ENCODE peak calls at places on chromosomes 2 and 18, in four cellular contexts. L is HepG2, S is K562, W is WTC11. C is an unnamed sample.

GRCh38 chr2:235496239-235496621 is 2.4 kb downstream of the AGAP1 start:
- DNase-seq in W (no peak), L (no peak), S (no peak), C (no peak)

GRCh38 chr2:102796337-102796736 is 34.5 kb downstream of the TMEM182 start:
- DNase-seq in S (no peak), W (no peak), L (peak), C (no peak)

GRCh38 chr2:236947896-236948295 is 137.8 kb upstream of the COPS8 start:
- DNase-seq in S (no peak), W (no peak), L (no peak), C (no peak)

GRCh38 chr2:221103930-221104329 is 468.2 kb downstream of the EPHA4 start:
- DNase-seq in S (no peak), L (no peak), W (no peak), C (no peak)

GRCh38 chr2:219461061-219461514 is 26.4 kb downstream of the SPEG start:
- DNase-seq in L (no peak), W (peak), S (peak), C (no peak)

GRCh38 chr2:101435011-101435862 is 39.7 kb downstream of the RFX8 start:
- DNase-seq in S (no peak), L (no peak), W (peak), C (no peak)

GRCh38 chr2:48767330-48767729 is 11.8 kb upstream of the LHCGR start:
- DNase-seq in W (peak), S (no peak), L (no peak), C (no peak)

GRCh38 chr2:10289891-10290290 is 12.8 kb upstream of the HPCAL1 start:
- DNase-seq in L (no peak), S (no peak), W (no peak), C (no peak)

GRCh38 chr2:212939777-212940531 is 211.5 kb downstream of the IKZF2 start:
- DNase-seq in L (peak), S (no peak), W (peak), C (no peak)

GRCh38 chr2:161946489-161947107 is 127.4 kb downstream of the DPP4 start:
- DNase-seq in S (no peak), L (peak), W (no peak), C (no peak)

GRCh38 chr2:27886322-27886721 is 3.9 kb downstream of the RBKS start:
- DNase-seq in L (no peak), S (no peak), W (no peak), C (no peak)

GRCh38 chr2:62627667-62628066 is 77.8 kb upstream of the EHBP1 start:
- DNase-seq in S (no peak), L (peak), W (peak), C (no peak)

GRCh38 chr18:74234326-74235171 is 57.2 kb downstream of the CYB5A start:
- DNase-seq in S (no peak), L (peak), W (no peak), C (no peak)

GRCh38 chr2:183490930-183491329 is 366.7 kb downstream of the NUP35 start:
- DNase-seq in W (no peak), S (no peak), L (no peak), C (no peak)

GRCh38 chr18:26425148-26425531 is 123.2 kb downstream of the KCTD1 start:
- DNase-seq in S (no peak), W (no peak), L (no peak), C (no peak)

GRCh38 chr2:52934354-52934898 is 833.2 kb upstream of the CHAC2 start:
- DNase-seq in L (peak), W (no peak), S (no peak), C (peak)

GRCh38 chr2:8677646-8678592 is 3.9 kb upstream of the ID2 start:
- DNase-seq in S (peak), W (peak), L (peak), C (no peak)

GRCh38 chr2:43634604-43635306 is 2.3 kb upstream of the PLEKHH2 start:
- DNase-seq in W (no peak), S (no peak), L (peak), C (no peak)

GRCh38 chr2:75605770-75606535 is 40.6 kb upstream of the MRPL19 start:
- DNase-seq in S (no peak), W (no peak), L (peak), C (no peak)

GRCh38 chr2:196170681-196171247 is 614 bp downstream of the STK17B start:
- DNase-seq in S (no peak), L (peak), W (no peak), C (no peak)

GRCh38 chr2:171390941-171391516 is 42.8 kb downstream of the METTL8 start:
- DNase-seq in L (no peak), S (no peak), W (no peak), C (no peak)

GRCh38 chr2:113124984-113125855 is 2.2 kb upstream of the IL1RN start:
- DNase-seq in S (no peak), W (no peak), L (peak), C (no peak)

GRCh38 chr2:206764673-206765241 is 371 bp downstream of the MDH1B start:
- DNase-seq in S (no peak), L (no peak), W (no peak), C (no peak)

GRCh38 chr2:195706161-195706900 is 49.3 kb downstream of the SLC39A10 start:
- DNase-seq in L (no peak), S (no peak), W (no peak), C (no peak)

GRCh38 chr2:238117199-238118154 is 17.3 kb downstream of the ESPNL start:
- DNase-seq in L (no peak), S (no peak), W (no peak), C (no peak)

GRCh38 chr2:40318931-40319330 is 133.0 kb downstream of the SLC8A1 start:
- DNase-seq in S (no peak), W (no peak), L (no peak), C (no peak)

GRCh38 chr2:70626254-70626990 is 72.8 kb upstream of the TGFA start:
- DNase-seq in S (peak), L (no peak), W (peak), C (no peak)

GRCh38 chr2:7405861-7406715 is 488.9 kb downstream of the RNF144A start:
- DNase-seq in L (no peak), S (no peak), W (no peak), C (no peak)

GRCh38 chr2:219253753-219254589 is at the start of gene TUBA4A:
- DNase-seq in L (peak), S (peak), W (peak), C (no peak)

GRCh38 chr2:65730186-65730585 is 297.8 kb upstream of the SPRED2 start:
- DNase-seq in L (no peak), S (no peak), W (no peak), C (no peak)

GRCh38 chr2:119699016-119699606 is 20.1 kb downstream of the TMEM177 start:
- DNase-seq in S (no peak), L (no peak), W (no peak), C (no peak)

GRCh38 chr2:214671330-214671850 is 138.1 kb downstream of the BARD1 start:
- DNase-seq in S (no peak), L (peak), W (no peak), C (no peak)

GRCh38 chr18:62693659-62694058 is 21.7 kb upstream of the PHLPP1 start:
- DNase-seq in L (peak), S (no peak), W (no peak), C (no peak)
- TF ChIP-seq USF2 in L (no peak), S (no peak), W (no peak), C (no peak)

DNA sequence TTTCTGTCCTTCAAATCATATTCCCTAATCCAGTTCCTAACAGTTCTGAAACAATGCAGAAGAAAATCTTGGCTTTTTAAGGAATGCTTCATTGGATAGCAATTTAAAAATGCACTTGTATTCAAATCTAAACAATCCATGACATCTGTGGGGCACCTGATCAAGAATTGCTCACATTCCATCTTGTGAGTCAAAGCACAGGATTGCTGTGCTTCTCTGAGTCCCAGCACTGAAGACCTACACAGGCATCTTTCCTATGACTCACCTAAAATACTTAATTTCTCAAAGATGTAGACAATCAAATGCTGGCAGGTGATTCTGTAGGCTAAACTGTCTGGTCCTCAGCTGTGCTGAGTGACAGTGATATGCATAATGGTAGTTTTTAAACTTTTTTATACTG is 10.1 kb upstream of the ATP8B1 start:
- DNase-seq in W (no peak), L (peak), S (no peak), C (no peak)
- TF ChIP-seq CBFB in W (no peak), L (no peak), S (no peak), C (no peak)

DNA sequence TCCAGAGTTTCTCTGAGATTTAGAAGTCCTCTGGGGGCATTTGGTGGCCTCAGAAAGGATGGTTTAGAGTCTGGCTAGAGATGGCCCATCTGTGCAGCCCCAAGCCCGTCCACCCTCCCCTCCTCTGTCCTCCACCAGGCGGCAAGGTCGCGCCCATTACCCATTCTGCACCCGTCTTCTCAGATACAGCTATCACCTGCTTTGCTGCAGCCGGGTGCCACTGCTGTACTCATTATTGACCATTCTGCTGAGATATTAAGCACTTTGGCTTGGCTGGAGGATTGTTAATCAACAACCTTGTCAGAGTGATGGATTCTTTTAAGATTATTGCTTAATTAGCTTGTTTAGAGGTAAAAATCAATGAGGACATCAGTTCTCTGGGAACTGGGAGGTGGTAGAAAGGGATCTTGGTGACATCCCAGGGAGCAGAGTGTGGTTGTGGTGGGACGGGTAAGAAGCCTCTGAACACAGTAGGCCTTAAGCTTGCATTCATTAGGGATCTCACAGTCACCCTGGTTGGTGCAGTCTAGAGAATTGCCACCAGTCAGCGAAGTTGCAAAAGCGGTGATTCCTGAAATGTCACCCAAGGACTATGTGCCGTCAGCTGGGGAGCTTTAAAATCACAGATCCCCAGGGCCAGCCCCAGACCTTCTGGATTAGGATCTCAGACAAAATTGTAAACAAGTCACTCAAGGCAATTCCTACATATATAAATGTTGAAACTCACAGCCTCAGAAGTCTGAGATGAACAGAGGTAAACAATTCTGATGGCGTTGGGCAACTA is 90.9 kb downstream of the CAPN13 start:
- DNase-seq in W (no peak), S (no peak), L (no peak), C (no peak)
- TF ChIP-seq USF2 in W (no peak), S (no peak), L (no peak), C (no peak)

GRCh38 chr2:127146071-127146725 is 39.2 kb upstream of the BIN1 start:
- DNase-seq in S (no peak), W (no peak), L (no peak), C (no peak)

GRCh38 chr2:127142663-127143630 is 36.0 kb upstream of the BIN1 start:
- DNase-seq in S (no peak), W (no peak), L (no peak), C (no peak)

GRCh38 chr2:127146820-127147502 is 40.0 kb upstream of the BIN1 start:
- DNase-seq in W (no peak), S (no peak), L (no peak), C (no peak)

GRCh38 chr2:127143851-127144782 is 37.2 kb upstream of the BIN1 start:
- DNase-seq in S (no peak), W (no peak), L (no peak), C (no peak)

GRCh38 chr2:127145255-127145899 is 38.4 kb upstream of the BIN1 start:
- DNase-seq in L (no peak), W (no peak), S (no peak), C (no peak)
- TF ChIP-seq CBFB in L (no peak), W (no peak), S (no peak), C (no peak)

GRCh38 chr2:105252271-105252670 is 10.7 kb downstream of the GPR45 start:
- DNase-seq in L (no peak), S (no peak), W (no peak), C (no peak)

GRCh38 chr2:105256431-105257047 is 15.0 kb downstream of the GPR45 start:
- DNase-seq in W (no peak), S (no peak), L (no peak), C (no peak)

GRCh38 chr2:105258835-105259350 is 17.4 kb downstream of the GPR45 start:
- DNase-seq in L (no peak), S (no peak), W (no peak), C (no peak)

GRCh38 chr2:105257981-105258380 is 16.4 kb downstream of the GPR45 start:
- DNase-seq in S (no peak), W (no peak), L (no peak), C (no peak)

GRCh38 chr2:105254520-105255210 is 13.1 kb downstream of the GPR45 start:
- DNase-seq in L (no peak), W (no peak), S (no peak), C (no peak)
- TF ChIP-seq USF2 in L (no peak), W (no peak), S (no peak), C (no peak)

GRCh38 chr2:109438146-109438545 is 175.6 kb downstream of the SEPTIN10 start:
- DNase-seq in S (no peak), L (no peak), W (no peak), C (no peak)
- TF ChIP-seq CBFB in S (no peak), L (no peak), W (no peak), C (no peak)

DNA sequence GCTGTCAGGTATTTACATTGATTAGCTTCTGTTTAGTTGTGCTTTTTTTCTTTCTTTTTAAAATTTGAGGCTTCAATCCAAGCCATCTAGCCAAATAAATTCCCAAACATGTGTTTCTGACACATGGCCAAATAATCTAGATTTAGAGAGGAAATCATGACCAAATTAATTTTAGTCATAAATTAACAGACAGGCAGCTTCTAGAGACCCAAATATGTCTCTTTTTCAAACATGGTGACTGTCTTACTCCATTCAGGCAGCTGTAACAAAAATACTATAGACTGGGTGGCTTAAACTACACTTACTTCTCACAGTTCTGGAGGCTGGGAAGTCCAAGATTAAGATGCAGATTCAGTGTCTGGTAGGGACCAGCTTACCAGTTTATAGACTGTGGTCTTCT is 23.2 kb upstream of the NAB1 start:
- DNase-seq in W (no peak), L (no peak), S (no peak), C (no peak)
- TF ChIP-seq USF2 in W (no peak), L (no peak), S (no peak), C (no peak)